ENCODE peak calls at places on chromosomes 16 and 17, in four cellular contexts. G is K562, O is GM12878, D is HepG2. Y is an unnamed sample.

GRCh38 chr16:70482624-70483023 is 28.2 kb downstream of the FCSK start:
- DNase-seq in G (no peak), O (no peak), D (no peak), Y (no peak)

GRCh38 chr17:21218101-21218500 is 4.1 kb upstream of the TMEM11 start:
- DNase-seq in G (no peak), O (no peak), D (no peak), Y (no peak)

GRCh38 chr17:76793775-76794174 is 55.9 kb downstream of the MFSD11 start:
- DNase-seq in G (peak), O (no peak), D (peak), Y (no peak)

GRCh38 chr16:11553371-11553770 is 33.3 kb downstream of the LITAF start:
- DNase-seq in G (no peak), O (no peak), D (no peak), Y (no peak)

GRCh38 chr17:57649191-57649590 is 95.9 kb downstream of the CCDC182 start:
- DNase-seq in G (no peak), O (no peak), D (no peak), Y (no peak)

GRCh38 chr17:78325076-78325712 is 34.7 kb downstream of the SOCS3 start:
- DNase-seq in G (no peak), O (no peak), D (no peak), Y (no peak)

GRCh38 chr16:74606521-74607309 is at the start of gene GLG1:
- DNase-seq in G (peak), O (peak), D (peak), Y (peak)

GRCh38 chr17:17613708-17614114 is 22.2 kb upstream of the PEMT start:
- DNase-seq in G (peak), O (no peak), D (peak), Y (peak)

GRCh38 chr16:11036040-11036439 is 91.7 kb downstream of the CLEC16A start:
- DNase-seq in G (no peak), O (no peak), D (no peak), Y (no peak)

GRCh38 chr17:8651013-8651412 is 20.5 kb upstream of the MYH10 start:
- DNase-seq in G (no peak), O (no peak), D (no peak), Y (no peak)

GRCh38 chr16:66996324-66996982 is 8.1 kb downstream of the CES4A start:
- DNase-seq in G (no peak), O (no peak), D (peak), Y (no peak)

GRCh38 chr17:6496636-6497441 is 52.6 kb downstream of the PIMREG start:
- DNase-seq in G (no peak), O (no peak), D (no peak), Y (no peak)

GRCh38 chr16:80804061-80804450 is 342 bp downstream of the CDYL2 start:
- DNase-seq in G (peak), O (no peak), D (peak), Y (peak)

GRCh38 chr17:49556183-49556943 is 19.3 kb upstream of the NXPH3 start:
- DNase-seq in G (peak), O (no peak), D (peak), Y (peak)

GRCh38 chr16:56269824-56270684 is 78.8 kb downstream of the GNAO1 start:
- DNase-seq in G (no peak), O (no peak), D (peak), Y (peak)

GRCh38 chr16:64211306-64211705 is 910.6 kb downstream of the CDH11 start:
- DNase-seq in G (no peak), O (no peak), D (no peak), Y (no peak)

GRCh38 chr17:48907713-48908046 is 527 bp upstream of the UBE2Z start:
- DNase-seq in G (no peak), O (no peak), D (no peak), Y (no peak)

GRCh38 chr17:9668532-9668931 is 23.2 kb downstream of the USP43 start:
- DNase-seq in G (no peak), O (no peak), D (no peak), Y (no peak)

GRCh38 chr16:65281636-65282035 is 159.8 kb upstream of the CDH11 start:
- DNase-seq in G (no peak), O (no peak), D (no peak), Y (peak)

GRCh38 chr16:4115209-4115940 is 867 bp downstream of the ADCY9 start:
- DNase-seq in G (peak), O (no peak), D (no peak), Y (peak)

GRCh38 chr17:34582185-34582900 is 3.0 kb downstream of the TMEM132E start:
- DNase-seq in G (no peak), O (no peak), D (no peak), Y (peak)

GRCh38 chr16:67443299-67443698 is 12.4 kb downstream of the HSD11B2 start:
- DNase-seq in G (no peak), O (no peak), D (no peak), Y (no peak)

GRCh38 chr16:85130707-85131028 is 18.4 kb upstream of the CIBAR2 start:
- DNase-seq in G (no peak), O (no peak), D (no peak), Y (no peak)

GRCh38 chr16:54633943-54634362 is 296.7 kb upstream of the IRX5 start:
- DNase-seq in G (peak), O (no peak), D (peak), Y (peak)

GRCh38 chr16:83046664-83047063 is 419.9 kb downstream of the CDH13 start:
- DNase-seq in G (no peak), O (no peak), D (no peak), Y (no peak)

GRCh38 chr16:2816751-2817495 is at the start of gene PRSS21:
- DNase-seq in G (peak), O (no peak), D (no peak), Y (peak)

GRCh38 chr17:57881783-57882291 is 32.0 kb upstream of the MRPS23 start:
- DNase-seq in G (no peak), O (no peak), D (no peak), Y (no peak)

GRCh38 chr17:43723697-43724359 is 34.8 kb downstream of the SOST start:
- DNase-seq in G (no peak), O (no peak), D (peak), Y (no peak)

GRCh38 chr16:21302454-21302853 is 24.4 kb upstream of the CRYM start:
- DNase-seq in G (no peak), O (no peak), D (no peak), Y (no peak)

GRCh38 chr17:48522990-48523389 is 7.8 kb downstream of the HOXB1 start:
- DNase-seq in G (no peak), O (no peak), D (no peak), Y (no peak)

GRCh38 chr17:68431661-68432071 is 25.6 kb downstream of the WIPI1 start:
- DNase-seq in G (peak), O (no peak), D (peak), Y (peak)

DNA sequence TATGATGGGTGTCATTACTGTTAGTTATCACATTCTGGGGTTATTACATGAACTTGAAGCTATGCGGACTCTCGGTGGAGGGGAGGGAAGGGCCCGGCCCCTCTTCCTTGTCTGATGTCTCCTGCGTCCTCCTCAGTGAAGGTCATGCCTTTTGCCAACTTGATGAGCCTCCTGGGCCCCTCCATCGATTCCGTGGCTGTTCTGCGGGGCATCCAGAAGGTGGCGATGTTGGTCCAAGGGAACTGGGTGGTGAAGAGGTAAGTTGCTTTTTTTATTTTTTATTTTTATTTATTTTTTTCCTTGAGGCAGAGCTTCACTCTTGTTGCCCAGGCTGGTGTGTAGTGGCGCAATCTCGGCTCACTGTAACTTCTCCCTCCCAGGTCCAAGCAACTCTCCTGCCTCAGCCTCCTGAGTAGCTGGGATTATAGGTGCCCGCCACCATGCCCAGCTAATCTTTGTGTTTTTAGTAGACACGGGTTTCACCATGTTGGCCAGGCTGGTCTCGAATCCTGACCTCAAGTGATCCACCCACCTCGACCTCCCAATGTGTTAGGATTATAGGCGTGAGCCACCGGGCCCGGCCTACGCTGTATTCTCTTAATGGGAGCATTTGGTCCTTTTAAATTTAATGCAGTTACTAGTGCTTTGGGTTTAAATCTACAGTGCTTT is 21.6 kb downstream of the POLR3E start:
- DNase-seq in G (peak), O (no peak), D (peak), Y (peak)
- TF ChIP-seq ETV6 in G (no peak), O (no peak), D (no peak), Y (no peak)

GRCh38 chr17:62911106-62911505 is 54.9 kb upstream of the TANC2 start:
- DNase-seq in G (no peak), O (no peak), D (no peak), Y (no peak)

GRCh38 chr17:62907961-62908360 is 58.1 kb upstream of the TANC2 start:
- DNase-seq in G (no peak), O (no peak), D (no peak), Y (no peak)

GRCh38 chr17:62912363-62912762 is 53.7 kb upstream of the TANC2 start:
- DNase-seq in G (no peak), O (no peak), D (no peak), Y (no peak)

GRCh38 chr17:62906881-62907280 is 59.2 kb upstream of the TANC2 start:
- DNase-seq in G (no peak), O (no peak), D (no peak), Y (no peak)

DNA sequence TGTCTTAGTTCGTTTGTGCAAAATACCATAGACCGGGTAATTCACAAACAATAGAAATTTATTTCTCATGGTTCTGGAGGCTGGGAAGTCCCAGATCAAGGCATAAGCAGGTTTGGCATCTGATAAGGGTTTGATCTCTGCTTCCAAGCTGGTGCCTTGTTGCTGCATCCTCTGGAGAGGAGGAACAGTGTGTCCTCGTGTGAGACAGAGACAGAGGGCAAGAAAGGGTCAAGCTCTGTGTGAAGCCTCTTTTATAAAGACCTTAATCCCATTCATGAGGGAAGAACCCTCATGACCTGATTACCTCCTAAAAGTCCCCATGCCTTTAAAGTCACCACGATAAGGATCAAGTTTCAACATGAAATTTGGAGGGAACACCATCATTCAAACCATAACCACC is 55.8 kb upstream of the TANC2 start:
- DNase-seq in G (no peak), O (no peak), D (no peak), Y (no peak)
- TF ChIP-seq ETV6 in G (no peak), O (no peak), D (no peak), Y (no peak)

GRCh38 chr17:79852748-79853147 is 13.5 kb upstream of the CBX4 start:
- DNase-seq in G (no peak), O (no peak), D (no peak), Y (no peak)
- TF ChIP-seq ETV6 in G (no peak), O (no peak), D (no peak), Y (no peak)

DNA sequence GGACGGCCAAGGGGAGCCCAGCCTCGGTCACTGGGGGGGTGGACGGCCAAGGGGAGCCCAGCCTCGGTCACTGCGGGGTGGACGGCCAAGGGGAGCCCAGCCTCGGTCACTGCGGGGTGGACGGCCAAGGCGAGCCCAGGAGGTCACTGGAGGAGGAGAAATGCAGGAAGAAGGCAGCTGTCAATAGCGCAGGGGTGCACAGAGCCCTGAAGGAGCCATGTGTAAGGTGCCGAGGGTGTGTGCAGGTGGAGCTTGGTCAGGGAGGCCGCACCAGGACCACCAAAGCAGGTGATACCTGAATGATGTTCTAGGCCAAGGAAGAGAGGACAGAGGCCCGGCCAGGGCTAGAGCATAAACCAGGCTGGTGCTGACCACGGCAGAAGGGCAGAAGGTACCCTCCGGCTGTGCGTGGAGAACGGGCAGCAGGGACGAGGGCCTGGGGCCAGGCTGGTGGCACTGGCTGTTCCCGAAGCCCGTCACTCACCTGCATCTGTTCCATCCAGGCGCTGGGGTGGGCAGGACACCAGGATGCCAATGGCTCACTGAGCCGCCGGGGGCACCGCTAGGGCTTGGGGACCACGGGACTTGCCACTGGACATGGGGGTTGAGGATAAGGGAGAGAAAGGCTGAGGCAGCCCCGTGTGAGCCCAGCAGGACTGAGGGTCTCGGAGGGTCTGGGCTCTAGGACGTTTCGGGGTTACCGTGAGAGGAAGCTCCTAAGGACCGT is 5.9 kb upstream of the CCDC57 start:
- DNase-seq in G (no peak), O (no peak), D (no peak), Y (no peak)
- TF ChIP-seq ETV6 in G (no peak), O (no peak), D (no peak), Y (no peak)

DNA sequence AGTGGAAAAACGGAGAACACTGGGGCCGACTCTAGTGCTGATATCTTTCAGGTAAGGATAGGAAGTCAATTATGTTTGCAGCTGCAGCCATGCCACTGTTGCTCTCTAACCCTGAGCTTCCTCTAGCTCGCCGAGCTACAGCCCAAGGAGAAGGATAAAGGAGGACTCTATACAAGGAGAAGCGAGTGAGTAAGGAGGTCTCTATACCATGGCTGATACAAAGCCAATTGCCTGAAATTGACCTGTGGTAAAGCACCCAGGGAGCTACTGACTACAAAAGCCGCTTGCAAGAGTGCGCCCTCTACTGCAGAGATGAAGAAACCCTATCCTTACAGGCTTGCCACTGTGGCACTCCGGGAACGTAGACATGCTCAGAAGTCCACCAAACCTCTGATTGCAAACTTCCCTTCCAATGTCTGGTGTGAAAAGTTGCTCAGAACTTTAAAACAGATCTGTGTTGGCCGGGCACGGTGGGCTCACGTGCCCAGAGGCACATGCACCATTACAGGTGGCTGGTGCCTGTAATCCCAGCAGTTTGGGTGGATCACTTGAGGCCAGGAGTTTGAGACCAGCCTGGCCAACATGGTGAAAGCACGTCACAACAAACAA is 10.8 kb upstream of the SLC46A1 start:
- DNase-seq in G (peak), O (no peak), D (peak), Y (peak)
- TF ChIP-seq ETV6 in G (no peak), O (no peak), D (no peak), Y (no peak)

GRCh38 chr17:19328441-19329061 is 34.0 kb downstream of the B9D1 start:
- DNase-seq in G (no peak), O (no peak), D (no peak), Y (peak)

GRCh38 chr17:19325542-19325941 is 37.0 kb downstream of the B9D1 start:
- DNase-seq in G (no peak), O (no peak), D (no peak), Y (no peak)

GRCh38 chr17:19329839-19330238 is 32.7 kb downstream of the B9D1 start:
- DNase-seq in G (no peak), O (no peak), D (no peak), Y (no peak)

GRCh38 chr17:19329136-19329535 is 33.4 kb downstream of the B9D1 start:
- DNase-seq in G (no peak), O (no peak), D (no peak), Y (peak)

GRCh38 chr17:19327039-19327776 is 35.3 kb downstream of the B9D1 start:
- DNase-seq in G (no peak), O (no peak), D (no peak), Y (peak)
- TF ChIP-seq ETV6 in G (no peak), O (no peak), D (no peak), Y (no peak)

GRCh38 chr17:46193626-46194392 is 580 bp upstream of the KANSL1 start:
- DNase-seq in G (peak), O (peak), D (peak), Y (peak)

GRCh38 chr17:46195217-46195855 is 2.1 kb upstream of the KANSL1 start:
- DNase-seq in G (no peak), O (no peak), D (no peak), Y (no peak)

GRCh38 chr17:46195939-46196338 is 2.7 kb upstream of the KANSL1 start:
- DNase-seq in G (no peak), O (no peak), D (no peak), Y (no peak)

GRCh38 chr17:46193246-46193625 is at the start of gene KANSL1:
- DNase-seq in G (peak), O (no peak), D (peak), Y (peak)

GRCh38 chr17:46194393-46195216 is 1.4 kb upstream of the KANSL1 start:
- DNase-seq in G (peak), O (peak), D (no peak), Y (no peak)
- TF ChIP-seq ETV6 in G (no peak), O (peak), D (no peak), Y (no peak)

DNA sequence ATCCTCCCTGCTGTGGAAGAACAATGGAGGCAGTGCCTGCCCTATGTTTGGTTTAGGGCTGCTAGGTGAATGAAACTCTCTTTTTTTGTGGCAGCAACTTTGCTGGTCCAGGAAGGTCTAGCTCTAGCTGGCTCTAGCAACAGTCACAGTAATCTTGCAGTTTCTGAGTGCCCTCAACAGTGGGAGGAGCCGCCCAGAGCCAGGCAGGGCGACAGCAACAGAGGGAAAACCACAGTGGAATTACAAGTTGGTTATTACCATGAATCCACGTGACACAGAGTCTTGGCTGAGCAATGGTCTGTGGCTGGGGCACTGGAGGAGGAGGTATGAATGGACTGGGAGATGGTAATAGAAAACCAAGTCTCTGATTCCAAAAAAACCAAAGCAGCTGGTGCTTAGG is 10.3 kb downstream of the HSPB9 start:
- DNase-seq in G (no peak), O (no peak), D (no peak), Y (no peak)
- TF ChIP-seq ETV6 in G (no peak), O (no peak), D (no peak), Y (no peak)